ENCODE peak calls at places on chromosomes 16 and 17, in eight cellular contexts. C is AG04450; A is activated CD8-positive, alpha-beta memory T cell treated with anti-CD3 and anti-CD28 coated beads for 48 hours; P is esophagus muscularis mucosa; J is OCI-LY7; T is sciatic nerve; L is iris pigment epithelial cell; F is G401. E is an unnamed sample.

GRCh38 chr16:48350716-48351115 is 34.5 kb downstream of the SIAH1 start:
- DNase-seq in C (no peak), A (no peak), P (no peak), J (no peak), T (no peak), L (no peak), F (no peak), E (no peak)

GRCh38 chr17:37089998-37090397 is 141.2 kb downstream of the AATF start:
- DNase-seq in C (no peak), A (peak), P (no peak), J (no peak), T (no peak), L (peak), F (no peak), E (no peak)

GRCh38 chr16:75289189-75289588 is 37.8 kb upstream of the BCAR1 start:
- DNase-seq in C (no peak), A (no peak), P (no peak), J (no peak), T (no peak), L (no peak), F (no peak), E (no peak)

GRCh38 chr16:3879258-3879886 is 1.1 kb downstream of the CREBBP start:
- DNase-seq in C (no peak), A (no peak), P (no peak), J (peak), T (no peak), L (peak), F (no peak), E (no peak)

GRCh38 chr16:71927787-71928186 is 32.5 kb downstream of the IST1 start:
- DNase-seq in C (no peak), A (no peak), P (no peak), J (no peak), T (no peak), L (no peak), F (no peak), E (no peak)

GRCh38 chr17:3976675-3977171 is 12.5 kb upstream of the ATP2A3 start:
- DNase-seq in C (no peak), A (no peak), P (no peak), J (no peak), T (no peak), L (no peak), F (peak), E (no peak)

GRCh38 chr17:74212913-74213791 is at the start of gene TTYH2:
- DNase-seq in C (peak), A (peak), P (peak), J (peak), T (peak), L (peak), F (peak), E (peak)

GRCh38 chr16:14215941-14216340 is 144.8 kb downstream of the MRTFB start:
- DNase-seq in C (no peak), A (no peak), P (no peak), J (no peak), T (no peak), L (no peak), F (no peak), E (no peak)

GRCh38 chr17:8162232-8162996 is at the start of gene VAMP2:
- DNase-seq in C (no peak), A (no peak), P (no peak), J (peak), T (peak), L (peak), F (peak), E (peak)

GRCh38 chr16:11224894-11225676 is 30.9 kb downstream of the SOCS1 start:
- DNase-seq in C (no peak), A (peak), P (no peak), J (peak), T (no peak), L (peak), F (no peak), E (no peak)

GRCh38 chr16:50160495-50161164 is 7.5 kb downstream of the TENT4B start:
- DNase-seq in C (no peak), A (no peak), P (no peak), J (no peak), T (no peak), L (peak), F (peak), E (no peak)

GRCh38 chr16:683396-684066 is 603 bp downstream of the JMJD8 start:
- DNase-seq in C (no peak), A (no peak), P (no peak), J (no peak), T (no peak), L (no peak), F (no peak), E (no peak)

GRCh38 chr17:50196826-50197225 is 4.6 kb downstream of the COL1A1 start:
- DNase-seq in C (no peak), A (no peak), P (no peak), J (no peak), T (no peak), L (peak), F (no peak), E (no peak)

GRCh38 chr16:72083778-72084404 is 9.5 kb downstream of the TXNL4B start:
- DNase-seq in C (no peak), A (no peak), P (no peak), J (no peak), T (no peak), L (no peak), F (no peak), E (no peak)

GRCh38 chr16:79800016-79800608 is 199.6 kb upstream of the MAF start:
- DNase-seq in C (no peak), A (no peak), P (peak), J (no peak), T (no peak), L (no peak), F (no peak), E (no peak)

GRCh38 chr16:16073884-16074781 is 124.7 kb downstream of the ABCC1 start:
- DNase-seq in C (peak), A (no peak), P (no peak), J (peak), T (no peak), L (peak), F (peak), E (no peak)

GRCh38 chr16:19393226-19394074 is 24.2 kb upstream of the TMC5 start:
- DNase-seq in C (no peak), A (no peak), P (no peak), J (no peak), T (no peak), L (peak), F (no peak), E (no peak)

GRCh38 chr16:10806698-10807097 is 11.9 kb downstream of the TVP23A start:
- DNase-seq in C (no peak), A (no peak), P (no peak), J (peak), T (no peak), L (no peak), F (no peak), E (no peak)

GRCh38 chr16:27330542-27330941 is 16.8 kb downstream of the IL4R start:
- DNase-seq in C (peak), A (no peak), P (peak), J (no peak), T (no peak), L (peak), F (no peak), E (no peak)

GRCh38 chr17:50550661-50551432 is 3.9 kb downstream of the SPATA20 start:
- DNase-seq in C (peak), A (no peak), P (no peak), J (peak), T (peak), L (peak), F (peak), E (peak)

GRCh38 chr17:73323622-73324455 is 12.0 kb upstream of the CDC42EP4 start:
- DNase-seq in C (no peak), A (no peak), P (no peak), J (no peak), T (peak), L (peak), F (no peak), E (no peak)

GRCh38 chr16:46756772-46757171 is 8.6 kb upstream of the MYLK3 start:
- DNase-seq in C (no peak), A (no peak), P (no peak), J (no peak), T (no peak), L (no peak), F (no peak), E (no peak)

E was measured in type B pancreatic cell.